ENCODE peak calls at places on chromosome 5, in four cellular contexts. One of them, this sample, is unnamed.

GRCh38 chr5:116088062-116088461 is 3.2 kb downstream of the COMMD10 start:
- DNase-seq in HepG2: no peak
- DNase-seq in K562: no peak
- DNase-seq in H1: no peak
- DNase-seq in this sample: no peak

GRCh38 chr5:90293931-90294330 is 115.6 kb downstream of the CETN3 start:
- DNase-seq in HepG2: peak
- DNase-seq in K562: no peak
- DNase-seq in H1: no peak
- DNase-seq in this sample: no peak

GRCh38 chr5:95070866-95071265 is 214.0 kb downstream of the MCTP1 start:
- DNase-seq in HepG2: no peak
- DNase-seq in K562: no peak
- DNase-seq in H1: no peak
- DNase-seq in this sample: no peak

GRCh38 chr5:103755974-103756373 is 193.4 kb upstream of the NUDT12 start:
- DNase-seq in HepG2: no peak
- DNase-seq in K562: no peak
- DNase-seq in H1: no peak
- DNase-seq in this sample: no peak

GRCh38 chr5:59416441-59416840 is 477.1 kb downstream of the PDE4D start:
- DNase-seq in HepG2: peak
- DNase-seq in K562: no peak
- DNase-seq in H1: no peak
- DNase-seq in this sample: no peak

GRCh38 chr5:33313150-33313549 is 127.6 kb upstream of the TARS1 start:
- DNase-seq in HepG2: no peak
- DNase-seq in K562: no peak
- DNase-seq in H1: no peak
- DNase-seq in this sample: no peak

GRCh38 chr5:140107312-140108092 is 6.4 kb upstream of the PURA start:
- DNase-seq in HepG2: peak
- DNase-seq in K562: peak
- DNase-seq in H1: peak
- DNase-seq in this sample: peak

GRCh38 chr5:57172466-57172961 is 1.3 kb upstream of the GPBP1 start:
- DNase-seq in HepG2: no peak
- DNase-seq in K562: no peak
- DNase-seq in H1: no peak
- DNase-seq in this sample: no peak

GRCh38 chr5:60959156-60959555 is 14.2 kb downstream of the NDUFAF2 start:
- DNase-seq in HepG2: no peak
- DNase-seq in K562: no peak
- DNase-seq in H1: no peak
- DNase-seq in this sample: no peak

GRCh38 chr5:8470489-8470888 is 601.5 kb downstream of the MTRR start:
- DNase-seq in HepG2: no peak
- DNase-seq in K562: no peak
- DNase-seq in H1: no peak
- DNase-seq in this sample: no peak

GRCh38 chr5:14064841-14065240 is 78.3 kb upstream of the TRIO start:
- DNase-seq in HepG2: no peak
- DNase-seq in K562: no peak
- DNase-seq in H1: no peak
- DNase-seq in this sample: no peak

GRCh38 chr5:67234671-67235176 is 38.1 kb upstream of the CD180 start:
- DNase-seq in HepG2: peak
- DNase-seq in K562: no peak
- DNase-seq in H1: no peak
- DNase-seq in this sample: no peak

GRCh38 chr5:67178085-67178484 is 18.5 kb downstream of the CD180 start:
- DNase-seq in HepG2: no peak
- DNase-seq in K562: no peak
- DNase-seq in H1: no peak
- DNase-seq in this sample: no peak

GRCh38 chr5:139461698-139462097 is 845 bp downstream of the ECSCR start:
- DNase-seq in HepG2: no peak
- DNase-seq in K562: no peak
- DNase-seq in H1: no peak
- DNase-seq in this sample: no peak

GRCh38 chr5:123097871-123098735 is 9.1 kb downstream of the PRDM6 start:
- DNase-seq in HepG2: no peak
- DNase-seq in K562: no peak
- DNase-seq in H1: no peak
- DNase-seq in this sample: no peak

GRCh38 chr5:123422433-123423277 is 548 bp downstream of the CEP120 start:
- DNase-seq in HepG2: peak
- DNase-seq in K562: peak
- DNase-seq in H1: no peak
- DNase-seq in this sample: no peak

GRCh38 chr5:141199359-141200235 is at the start of gene PCDHB11:
- DNase-seq in HepG2: peak
- DNase-seq in K562: no peak
- DNase-seq in H1: no peak
- DNase-seq in this sample: no peak

GRCh38 chr5:29949301-29949872 is 1244.1 kb upstream of the CDH6 start:
- DNase-seq in HepG2: no peak
- DNase-seq in K562: no peak
- DNase-seq in H1: no peak
- DNase-seq in this sample: no peak

GRCh38 chr5:135085133-135085935 is 51.3 kb upstream of the PITX1 start:
- DNase-seq in HepG2: no peak
- DNase-seq in K562: no peak
- DNase-seq in H1: no peak
- DNase-seq in this sample: no peak

GRCh38 chr5:170262061-170262764 is 29.4 kb downstream of the C5orf58 start:
- DNase-seq in HepG2: no peak
- DNase-seq in K562: no peak
- DNase-seq in H1: no peak
- DNase-seq in this sample: no peak

GRCh38 chr5:33272288-33272687 is 168.5 kb upstream of the TARS1 start:
- DNase-seq in HepG2: no peak
- DNase-seq in K562: no peak
- DNase-seq in H1: no peak
- DNase-seq in this sample: no peak

GRCh38 chr5:95643152-95643551 is 3.4 kb upstream of the RFESD start:
- DNase-seq in HepG2: no peak
- DNase-seq in K562: no peak
- DNase-seq in H1: no peak
- DNase-seq in this sample: no peak

GRCh38 chr5:82749453-82749852 is 327.7 kb downstream of the TMEM167A start:
- DNase-seq in HepG2: no peak
- DNase-seq in K562: no peak
- DNase-seq in H1: no peak
- DNase-seq in this sample: no peak

GRCh38 chr5:79976759-79977515 is 14.1 kb downstream of the MTX3 start:
- DNase-seq in HepG2: no peak
- DNase-seq in K562: no peak
- DNase-seq in H1: no peak
- DNase-seq in this sample: no peak

GRCh38 chr5:79971156-79971555 is 19.9 kb downstream of the MTX3 start:
- DNase-seq in HepG2: no peak
- DNase-seq in K562: no peak
- DNase-seq in H1: no peak
- DNase-seq in this sample: no peak

GRCh38 chr5:79973511-79973910 is 17.6 kb downstream of the MTX3 start:
- DNase-seq in HepG2: no peak
- DNase-seq in K562: no peak
- DNase-seq in H1: no peak
- DNase-seq in this sample: no peak

GRCh38 chr5:79975422-79975821 is 15.6 kb downstream of the MTX3 start:
- DNase-seq in HepG2: no peak
- DNase-seq in K562: no peak
- DNase-seq in H1: no peak
- DNase-seq in this sample: no peak

GRCh38 chr5:79974896-79975295 is 16.2 kb downstream of the MTX3 start:
- DNase-seq in HepG2: no peak
- DNase-seq in K562: no peak
- DNase-seq in H1: no peak
- DNase-seq in this sample: no peak
- TF ChIP-seq HDAC2 in HepG2: no peak
- TF ChIP-seq HDAC2 in K562: no peak
- TF ChIP-seq HDAC2 in H1: no peak
- TF ChIP-seq HDAC2 in this sample: no peak

GRCh38 chr5:1886634-1887399 is 4.1 kb upstream of the IRX4 start:
- DNase-seq in HepG2: no peak
- DNase-seq in K562: no peak
- DNase-seq in H1: no peak
- DNase-seq in this sample: no peak
- TF ChIP-seq EZH2 in HepG2: no peak
- TF ChIP-seq EZH2 in K562: no peak
- TF ChIP-seq EZH2 in H1: no peak
- TF ChIP-seq EZH2 in this sample: no peak

DNA sequence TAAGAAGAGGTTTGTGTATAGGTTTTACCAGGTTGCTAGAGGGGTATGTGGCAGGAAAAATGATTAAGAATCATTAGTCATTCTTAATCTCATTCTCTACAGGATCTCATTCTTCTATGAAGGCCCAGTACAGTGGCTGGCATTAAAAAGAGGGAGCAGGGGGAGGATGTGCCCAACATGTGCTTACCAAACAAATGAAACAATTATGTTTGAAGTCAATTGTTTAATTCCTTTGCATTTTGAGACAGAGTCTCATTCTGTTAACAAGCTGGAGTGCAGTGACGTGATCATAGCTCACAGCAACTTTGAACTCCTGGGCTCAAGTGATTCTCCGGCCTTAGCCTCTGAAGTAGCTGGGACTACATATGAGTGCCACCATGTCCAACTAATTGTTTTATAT is 23.0 kb downstream of the FNIP1 start:
- DNase-seq in HepG2: no peak
- DNase-seq in K562: no peak
- DNase-seq in H1: no peak
- DNase-seq in this sample: no peak
- TF ChIP-seq HDAC2 in HepG2: no peak
- TF ChIP-seq HDAC2 in K562: no peak
- TF ChIP-seq HDAC2 in H1: no peak
- TF ChIP-seq HDAC2 in this sample: no peak

GRCh38 chr5:110753620-110754019 is 14.8 kb downstream of the SLC25A46 start:
- DNase-seq in HepG2: no peak
- DNase-seq in K562: no peak
- DNase-seq in H1: no peak
- DNase-seq in this sample: no peak
- TF ChIP-seq EZH2 in HepG2: no peak
- TF ChIP-seq EZH2 in K562: no peak
- TF ChIP-seq EZH2 in H1: no peak
- TF ChIP-seq EZH2 in this sample: no peak

DNA sequence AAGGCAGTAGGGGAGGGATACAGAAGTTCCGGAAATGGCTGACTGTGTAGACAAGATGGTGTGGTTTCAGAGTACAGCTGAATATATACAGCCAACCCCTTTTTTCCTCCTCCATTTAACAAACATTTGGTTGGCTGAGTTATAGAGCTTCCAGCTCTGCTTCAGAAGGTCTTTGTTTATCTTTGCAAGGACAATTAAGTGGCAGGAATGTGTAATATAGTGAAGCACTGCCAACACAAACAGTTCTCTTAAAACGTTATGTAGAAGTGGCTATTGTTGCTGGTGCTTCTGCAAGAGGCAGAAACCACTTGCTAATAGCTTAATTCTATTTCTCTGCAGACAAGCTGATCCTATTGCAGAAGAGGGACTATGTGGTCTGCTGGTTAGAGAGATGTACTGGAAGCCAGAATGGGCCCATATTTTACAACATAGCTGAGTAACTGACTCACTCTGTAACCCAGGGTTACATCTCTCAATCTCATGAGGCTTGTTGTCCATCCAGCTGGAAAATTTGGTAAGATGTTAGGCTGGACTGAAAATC is 62.7 kb upstream of the OSMR start:
- DNase-seq in HepG2: peak
- DNase-seq in K562: no peak
- DNase-seq in H1: no peak
- DNase-seq in this sample: no peak
- TF ChIP-seq HDAC2 in HepG2: no peak
- TF ChIP-seq HDAC2 in K562: no peak
- TF ChIP-seq HDAC2 in H1: no peak
- TF ChIP-seq HDAC2 in this sample: no peak

DNA sequence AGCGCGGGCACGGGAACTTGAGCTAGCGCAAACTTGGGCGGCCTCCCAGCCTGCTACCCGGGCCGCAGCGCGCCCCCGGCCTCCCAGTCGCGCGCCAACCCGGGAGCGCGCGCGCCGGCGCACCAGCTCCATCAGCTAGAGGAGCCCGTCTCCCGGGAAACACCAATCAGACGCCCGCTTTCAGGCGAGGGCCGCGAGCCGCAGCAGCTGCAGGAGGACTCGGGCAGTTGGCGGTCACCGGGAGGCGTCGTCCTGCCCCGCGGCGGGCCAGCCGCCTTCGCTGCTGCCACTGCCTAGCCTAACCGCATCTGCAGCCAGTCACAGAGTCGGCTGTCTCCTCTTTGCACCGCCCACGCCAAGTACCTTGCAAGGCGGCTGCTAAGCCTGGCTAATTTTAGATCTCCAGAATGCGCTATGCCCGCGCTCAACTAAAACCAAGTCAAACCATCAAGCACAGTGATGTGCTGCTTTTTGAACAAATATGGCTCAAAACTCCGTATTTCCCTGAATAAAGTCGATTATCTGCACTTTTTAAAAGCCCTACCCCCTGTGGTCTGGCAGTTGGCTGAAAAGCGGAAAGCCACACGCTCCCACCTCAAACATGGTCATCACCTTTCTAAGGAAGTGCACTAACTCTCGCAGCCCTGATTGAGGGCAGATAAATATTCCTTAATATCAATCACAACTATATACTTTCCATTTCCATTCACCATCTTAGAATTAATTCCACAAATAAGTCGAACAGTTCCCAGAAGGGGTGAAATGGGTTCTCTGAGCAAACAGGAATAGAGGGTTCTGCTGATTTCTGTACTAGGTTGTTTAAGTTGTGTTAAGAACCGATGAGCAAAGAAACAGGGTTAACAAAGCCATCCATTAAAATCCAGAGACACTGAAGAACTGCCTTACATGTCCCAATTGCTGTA is 221.8 kb downstream of the MEF2C start:
- DNase-seq in HepG2: no peak
- DNase-seq in K562: peak
- DNase-seq in H1: peak
- DNase-seq in this sample: no peak
- TF ChIP-seq EZH2 in HepG2: no peak
- TF ChIP-seq EZH2 in K562: no peak
- TF ChIP-seq EZH2 in H1: no peak
- TF ChIP-seq EZH2 in this sample: no peak

GRCh38 chr5:16521561-16522090 is 56.0 kb upstream of the ZNF622 start:
- DNase-seq in HepG2: peak
- DNase-seq in K562: no peak
- DNase-seq in H1: no peak
- DNase-seq in this sample: no peak
- TF ChIP-seq HDAC2 in HepG2: no peak
- TF ChIP-seq HDAC2 in K562: no peak
- TF ChIP-seq HDAC2 in H1: no peak
- TF ChIP-seq HDAC2 in this sample: no peak